ENCODE peak calls at places on chromosomes 3 and 15, in eight cellular contexts. C is CD8-positive, alpha-beta memory T cell; M is CD8-positive, alpha-beta T cell; O is adrenal gland; I is ovary; H is heart left ventricle; J is GM23248; B is effector memory CD4-positive, alpha-beta T cell. R is an unnamed sample.

GRCh38 chr15:101499863-101500713 is 10.6 kb upstream of the PCSK6 start:
- DNase-seq in C (no peak), H (peak; percentile 91), I (no peak), B (no peak), M (no peak), O (peak; percentile 95), J (peak; percentile 15), R (peak; percentile 13)

GRCh38 chr15:70605606-70606410 is 157.6 kb downstream of the UACA start:
- DNase-seq in B (no peak), I (peak; percentile 88), O (peak; percentile 65), M (no peak), C (no peak), J (peak; percentile 63), H (peak; percentile 87), R (peak; percentile 20)

GRCh38 chr3:55939287-55939686 is 452.2 kb upstream of the WNT5A start:
- DNase-seq in H (no peak), I (no peak), O (no peak), C (no peak), J (no peak), B (no peak), M (no peak), R (no peak)

GRCh38 chr15:61227269-61228024 is 1.7 kb downstream of the RORA start:
- DNase-seq in J (peak; percentile 80), H (no peak), M (no peak), C (no peak), O (peak; percentile 40), B (no peak), I (peak; percentile 37), R (peak; percentile 75)

GRCh38 chr3:127394984-127395662 is 107.3 kb upstream of the PRR20G start:
- DNase-seq in O (no peak), I (no peak), J (no peak), B (no peak), H (no peak), M (no peak), C (no peak), R (no peak)

GRCh38 chr3:148896062-148896461 is 31.0 kb downstream of the CPA3 start:
- DNase-seq in O (no peak), J (no peak), I (no peak), B (no peak), C (no peak), H (no peak), M (no peak), R (no peak)

GRCh38 chr3:98012974-98013373 is 22.1 kb downstream of the GABRR3 start:
- DNase-seq in H (no peak), O (no peak), C (no peak), J (peak; percentile 65), B (no peak), M (no peak), I (no peak), R (no peak)

GRCh38 chr3:144403040-144403457 is 431.4 kb downstream of the DIPK2A start:
- DNase-seq in C (no peak), M (no peak), H (no peak), I (no peak), O (peak; percentile 25), J (peak; percentile 67), B (no peak), R (no peak)

GRCh38 chr3:156817931-156818765 is 8.0 kb upstream of the LEKR1 start:
- DNase-seq in M (no peak), H (no peak), O (no peak), J (peak; percentile 37), B (no peak), I (no peak), C (no peak), R (no peak)

GRCh38 chr3:156816794-156817741 is 9.1 kb upstream of the LEKR1 start:
- DNase-seq in C (peak; percentile 84), H (peak; percentile 90), I (peak; percentile 82), M (peak; percentile 85), J (peak; percentile 96), O (peak; percentile 86), B (peak; percentile 75), R (peak; percentile 92)

GRCh38 chr3:156819842-156820686 is 6.1 kb upstream of the LEKR1 start:
- DNase-seq in B (no peak), O (peak; percentile 31), J (no peak), H (no peak), M (no peak), C (no peak), I (no peak), R (no peak)

GRCh38 chr3:156820687-156821070 is 5.5 kb upstream of the LEKR1 start:
- DNase-seq in C (no peak), O (no peak), M (no peak), I (no peak), B (no peak), H (no peak), J (peak; percentile 24), R (no peak)

GRCh38 chr3:156818890-156819289 is 7.3 kb upstream of the LEKR1 start:
- DNase-seq in C (no peak), O (no peak), H (no peak), B (no peak), M (no peak), I (no peak), J (peak; percentile 88), R (no peak)
- H3K4me3 ChIP-seq in C (no peak overlapping the region), O (no peak overlapping the region), H (no peak overlapping the region), B (no peak overlapping the region), M (no peak overlapping the region), I (no peak overlapping the region), J (peak overlapping the region; percentile 20), R (no peak overlapping the region)

GRCh38 chr15:80971143-80971542 is 18.5 kb downstream of the MESD start:
- DNase-seq in H (no peak), I (no peak), C (no peak), O (no peak), J (no peak), M (no peak), B (no peak), R (no peak)

GRCh38 chr15:80976851-80977250 is 12.8 kb downstream of the MESD start:
- DNase-seq in I (no peak), M (no peak), J (no peak), H (no peak), C (no peak), O (no peak), B (no peak), R (no peak)

GRCh38 chr15:80972276-80972675 is 17.3 kb downstream of the MESD start:
- DNase-seq in B (no peak), J (no peak), O (no peak), C (no peak), H (no peak), I (no peak), M (no peak), R (no peak)

GRCh38 chr15:80977627-80978036 is 12.0 kb downstream of the MESD start:
- DNase-seq in C (no peak), J (peak; percentile 88), H (peak; percentile 58), I (no peak), B (no peak), M (peak; percentile 33), O (peak; percentile 58), R (peak; percentile 82)

GRCh38 chr15:80974914-80975313 is 14.7 kb downstream of the MESD start:
- DNase-seq in C (no peak), M (no peak), H (no peak), I (no peak), J (no peak), B (no peak), O (no peak), R (no peak)
- H3K36me3 ChIP-seq in C (peaks cover 22% of the 10 kb centered on the region), M (peaks cover 16% of the 10 kb centered on the region), H (peaks cover 7% of the 10 kb centered on the region), I (no peaks in the 10 kb centered on the region), J (peaks cover 7% of the 10 kb centered on the region), B (peaks cover 16% of the 10 kb centered on the region), O (peaks cover 20% of the 10 kb centered on the region), R (peaks cover 6% of the 10 kb centered on the region)

DNA sequence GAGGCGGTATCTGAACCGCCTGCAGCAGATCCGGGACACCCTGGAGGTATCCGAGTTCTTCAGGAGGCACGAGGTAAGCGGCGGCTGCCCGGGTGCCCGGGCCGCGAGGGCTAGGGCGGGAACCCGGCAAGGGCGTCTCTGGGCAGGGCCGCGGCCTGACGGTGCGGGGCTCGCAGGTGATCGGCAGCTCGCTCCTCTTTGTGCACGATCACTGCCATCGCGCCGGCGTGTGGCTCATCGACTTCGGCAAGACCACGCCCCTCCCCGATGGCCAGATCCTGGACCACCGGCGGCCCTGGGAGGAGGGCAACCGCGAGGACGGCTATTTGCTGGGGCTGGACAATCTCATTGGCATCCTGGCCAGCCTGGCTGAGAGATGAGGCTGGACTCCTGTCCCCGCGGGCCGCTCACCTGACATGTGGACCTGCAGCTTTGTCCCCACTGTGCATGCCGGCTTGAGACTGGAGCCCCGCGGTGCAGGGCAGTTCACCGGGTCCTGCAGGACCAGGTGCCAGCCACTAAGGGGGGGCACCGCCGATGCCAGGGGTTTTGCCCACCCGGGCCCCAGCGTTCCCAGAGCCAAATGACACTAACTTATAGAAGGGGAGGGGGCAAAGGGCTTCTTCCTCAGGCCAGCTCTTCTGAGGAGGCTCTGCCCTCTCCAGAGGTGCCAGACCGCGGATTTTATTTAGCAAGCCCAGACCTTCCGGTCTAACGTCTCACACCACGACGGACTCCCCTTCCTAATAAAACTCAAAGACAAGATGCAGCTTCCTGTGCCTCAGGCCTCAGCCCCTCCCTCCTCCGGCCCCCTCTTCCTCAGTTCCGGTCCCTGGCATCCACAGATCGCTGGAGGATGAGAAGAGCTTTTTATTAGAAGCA is 9.4 kb downstream of the ITPKA start:
- DNase-seq in C (no peak), J (peak; percentile 13), I (no peak), B (no peak), O (no peak), M (no peak), H (no peak), R (peak; percentile 90)
- H3K27me3 ChIP-seq in C (peaks cover 25% of the 10 kb centered on the region), J (peaks cover 34% of the 10 kb centered on the region), I (peaks cover 4% of the 10 kb centered on the region), B (peaks cover 6% of the 10 kb centered on the region), O (no peaks in the 10 kb centered on the region), M (peaks cover 28% of the 10 kb centered on the region), H (peaks cover 71% of the 10 kb centered on the region), R (peaks cover 88% of the 10 kb centered on the region)

GRCh38 chr3:196180346-196180745 is 30.9 kb downstream of the ZDHHC19 start:
- DNase-seq in I (no peak), C (no peak), B (no peak), J (no peak), M (no peak), H (no peak), O (no peak), R (no peak)

GRCh38 chr3:196181127-196181546 is 30.1 kb downstream of the ZDHHC19 start:
- DNase-seq in H (no peak), J (no peak), M (no peak), I (no peak), B (no peak), O (no peak), C (no peak), R (peak; percentile 39)

GRCh38 chr3:196178993-196179379 is 32.2 kb downstream of the ZDHHC19 start:
- DNase-seq in C (no peak), J (no peak), B (no peak), M (no peak), I (no peak), O (no peak), H (no peak), R (no peak)

GRCh38 chr3:196177967-196178366 is 33.2 kb downstream of the ZDHHC19 start:
- DNase-seq in I (no peak), O (no peak), C (no peak), J (no peak), B (no peak), H (no peak), M (no peak), R (peak; percentile 27)

DNA sequence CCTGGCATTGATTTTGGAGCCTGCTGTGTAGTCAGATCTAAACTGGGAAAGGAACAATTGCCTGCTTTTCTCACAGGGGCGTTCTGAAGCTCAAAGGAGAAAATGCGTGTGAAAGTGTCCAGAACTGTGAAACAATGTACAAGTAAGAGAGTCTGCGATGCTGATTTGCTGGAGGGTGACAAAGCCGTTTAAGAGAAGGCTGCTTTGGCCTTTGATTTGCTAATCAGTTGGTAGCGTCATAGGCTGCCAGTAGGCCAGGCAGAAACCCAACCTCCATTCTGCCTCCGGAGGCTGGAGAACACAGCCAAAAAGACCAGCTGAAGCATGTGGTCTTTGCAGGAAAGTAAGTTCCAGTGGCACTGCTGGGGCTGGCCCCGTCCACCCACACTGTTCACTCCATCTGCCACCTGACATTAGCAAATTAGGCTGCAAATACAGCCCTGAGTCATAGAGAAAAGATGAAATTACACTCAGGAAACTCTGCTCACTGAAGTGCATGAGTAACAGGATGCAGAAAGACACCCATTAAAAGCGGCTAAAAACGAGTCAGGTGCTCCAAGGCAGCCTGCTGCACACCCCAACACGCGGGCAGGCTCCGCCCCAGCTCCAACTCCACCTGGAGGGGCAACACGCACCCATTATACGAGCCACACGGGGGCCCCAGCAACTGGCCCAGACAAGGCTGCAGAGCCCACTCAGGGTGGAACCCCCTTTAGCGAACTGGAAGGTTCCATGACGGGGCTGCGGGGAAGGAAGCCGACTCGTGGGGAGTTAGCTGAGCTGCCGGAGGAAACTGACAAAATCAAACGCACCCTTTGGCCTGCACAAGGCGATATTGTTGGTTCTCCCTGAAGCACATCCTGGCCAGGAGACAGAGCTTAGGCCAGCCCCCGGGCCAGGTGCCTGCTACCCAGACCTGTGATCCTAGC is 31.6 kb downstream of the ZDHHC19 start:
- DNase-seq in J (peak; percentile 49), B (peak; percentile 75), H (no peak), M (peak; percentile 83), O (no peak), I (no peak), C (peak; percentile 87), R (peak; percentile 83)
- H3K4me3 ChIP-seq in J (no peak overlapping the region), B (peak overlapping the region; percentile 23), H (no peak overlapping the region), M (peak overlapping the region; percentile 32), O (no peak overlapping the region), I (no peak overlapping the region), C (peak overlapping the region; percentile 40), R (no peak overlapping the region)